ENCODE peak calls at places on chromosomes 12 and 14, in six cellular contexts. One of them, this sample, is unnamed.

GRCh38 chr12:117692512-117692911 is 276.3 kb downstream of the KSR2 start:
- DNase-seq in pancreas: no peak
- DNase-seq in type B pancreatic cell: no peak
- DNase-seq in astrocyte of the cerebellum: no peak
- DNase-seq in sigmoid colon: no peak
- DNase-seq in activated B cell treated with CpG ODN at 0.5 μM for 24 hours: no peak
- DNase-seq in this sample: no peak

GRCh38 chr14:95713596-95714371 is at the start of gene TCL1A:
- DNase-seq in sigmoid colon: no peak
- DNase-seq in pancreas: no peak
- DNase-seq in astrocyte of the cerebellum: no peak
- DNase-seq in type B pancreatic cell: no peak
- DNase-seq in activated B cell treated with CpG ODN at 0.5 μM for 24 hours: peak; percentile 66
- DNase-seq in this sample: no peak

GRCh38 chr12:117093918-117094630 is 5.1 kb downstream of the TESC start:
- DNase-seq in astrocyte of the cerebellum: no peak
- DNase-seq in sigmoid colon: peak; percentile 28
- DNase-seq in type B pancreatic cell: no peak
- DNase-seq in pancreas: no peak
- DNase-seq in activated B cell treated with CpG ODN at 0.5 μM for 24 hours: no peak
- DNase-seq in this sample: no peak

GRCh38 chr12:1515428-1515827 is 79.0 kb downstream of the FBXL14 start:
- DNase-seq in activated B cell treated with CpG ODN at 0.5 μM for 24 hours: no peak
- DNase-seq in sigmoid colon: no peak
- DNase-seq in astrocyte of the cerebellum: no peak
- DNase-seq in type B pancreatic cell: no peak
- DNase-seq in pancreas: no peak
- DNase-seq in this sample: no peak

GRCh38 chr12:71771069-71771468 is 16.4 kb downstream of the RAB21 start:
- DNase-seq in sigmoid colon: no peak
- DNase-seq in pancreas: no peak
- DNase-seq in astrocyte of the cerebellum: no peak
- DNase-seq in activated B cell treated with CpG ODN at 0.5 μM for 24 hours: no peak
- DNase-seq in type B pancreatic cell: no peak
- DNase-seq in this sample: no peak

GRCh38 chr12:12803186-12803585 is 10.0 kb upstream of the DDX47 start:
- DNase-seq in type B pancreatic cell: no peak
- DNase-seq in astrocyte of the cerebellum: peak; percentile 38
- DNase-seq in pancreas: peak; percentile 55
- DNase-seq in sigmoid colon: peak; percentile 77
- DNase-seq in activated B cell treated with CpG ODN at 0.5 μM for 24 hours: no peak
- DNase-seq in this sample: no peak

GRCh38 chr14:23094666-23095195 is at the start of gene ACIN1:
- DNase-seq in type B pancreatic cell: no peak
- DNase-seq in pancreas: no peak
- DNase-seq in activated B cell treated with CpG ODN at 0.5 μM for 24 hours: peak; percentile 97
- DNase-seq in astrocyte of the cerebellum: peak; percentile 73
- DNase-seq in sigmoid colon: peak; percentile 90
- DNase-seq in this sample: no peak

GRCh38 chr14:52370406-52370911 is 56.3 kb downstream of the PTGER2 start:
- DNase-seq in astrocyte of the cerebellum: no peak
- DNase-seq in sigmoid colon: no peak
- DNase-seq in activated B cell treated with CpG ODN at 0.5 μM for 24 hours: no peak
- DNase-seq in pancreas: no peak
- DNase-seq in type B pancreatic cell: no peak
- DNase-seq in this sample: no peak

GRCh38 chr12:32273712-32274111 is 125.6 kb upstream of the FGD4 start:
- DNase-seq in activated B cell treated with CpG ODN at 0.5 μM for 24 hours: peak; percentile 47
- DNase-seq in pancreas: no peak
- DNase-seq in sigmoid colon: no peak
- DNase-seq in astrocyte of the cerebellum: no peak
- DNase-seq in type B pancreatic cell: no peak
- DNase-seq in this sample: no peak

GRCh38 chr12:10726945-10727344 is 3.8 kb upstream of the YBX3 start:
- DNase-seq in activated B cell treated with CpG ODN at 0.5 μM for 24 hours: no peak
- DNase-seq in astrocyte of the cerebellum: no peak
- DNase-seq in pancreas: no peak
- DNase-seq in type B pancreatic cell: no peak
- DNase-seq in sigmoid colon: no peak
- DNase-seq in this sample: no peak

GRCh38 chr12:93157279-93157678 is 220.4 kb upstream of the NUDT4 start:
- DNase-seq in pancreas: no peak
- DNase-seq in activated B cell treated with CpG ODN at 0.5 μM for 24 hours: no peak
- DNase-seq in type B pancreatic cell: no peak
- DNase-seq in astrocyte of the cerebellum: no peak
- DNase-seq in sigmoid colon: no peak
- DNase-seq in this sample: no peak

GRCh38 chr14:28760431-28760996 is 6.1 kb upstream of the FOXG1 start:
- DNase-seq in activated B cell treated with CpG ODN at 0.5 μM for 24 hours: no peak
- DNase-seq in sigmoid colon: no peak
- DNase-seq in astrocyte of the cerebellum: no peak
- DNase-seq in pancreas: no peak
- DNase-seq in type B pancreatic cell: no peak
- DNase-seq in this sample: no peak

GRCh38 chr14:35543006-35543405 is 9.0 kb downstream of the INSM2 start:
- DNase-seq in activated B cell treated with CpG ODN at 0.5 μM for 24 hours: no peak
- DNase-seq in pancreas: no peak
- DNase-seq in astrocyte of the cerebellum: no peak
- DNase-seq in type B pancreatic cell: no peak
- DNase-seq in sigmoid colon: no peak
- DNase-seq in this sample: no peak

GRCh38 chr12:106840217-106840616 is 65.7 kb downstream of the RIC8B start:
- DNase-seq in activated B cell treated with CpG ODN at 0.5 μM for 24 hours: no peak
- DNase-seq in type B pancreatic cell: no peak
- DNase-seq in astrocyte of the cerebellum: peak; percentile 51
- DNase-seq in pancreas: peak; percentile 22
- DNase-seq in sigmoid colon: no peak
- DNase-seq in this sample: no peak

GRCh38 chr12:119302334-119303132 is 32.0 kb upstream of the CCDC60 start:
- DNase-seq in pancreas: no peak
- DNase-seq in astrocyte of the cerebellum: no peak
- DNase-seq in type B pancreatic cell: no peak
- DNase-seq in sigmoid colon: no peak
- DNase-seq in activated B cell treated with CpG ODN at 0.5 μM for 24 hours: no peak
- DNase-seq in this sample: no peak

GRCh38 chr14:39555749-39556148 is 123.5 kb upstream of the FBXO33 start:
- DNase-seq in pancreas: no peak
- DNase-seq in type B pancreatic cell: no peak
- DNase-seq in sigmoid colon: no peak
- DNase-seq in astrocyte of the cerebellum: no peak
- DNase-seq in activated B cell treated with CpG ODN at 0.5 μM for 24 hours: no peak
- DNase-seq in this sample: no peak

GRCh38 chr12:90058721-90059120 is 350.1 kb upstream of the ATP2B1 start:
- DNase-seq in sigmoid colon: no peak
- DNase-seq in pancreas: no peak
- DNase-seq in astrocyte of the cerebellum: peak; percentile 91
- DNase-seq in type B pancreatic cell: no peak
- DNase-seq in activated B cell treated with CpG ODN at 0.5 μM for 24 hours: no peak
- DNase-seq in this sample: no peak

GRCh38 chr14:59332727-59333126 is 132.5 kb downstream of the GPR135 start:
- DNase-seq in activated B cell treated with CpG ODN at 0.5 μM for 24 hours: no peak
- DNase-seq in astrocyte of the cerebellum: no peak
- DNase-seq in sigmoid colon: no peak
- DNase-seq in type B pancreatic cell: no peak
- DNase-seq in pancreas: no peak
- DNase-seq in this sample: no peak

GRCh38 chr12:124928095-124928911 is 13.9 kb upstream of the UBC start:
- DNase-seq in activated B cell treated with CpG ODN at 0.5 μM for 24 hours: no peak
- DNase-seq in astrocyte of the cerebellum: peak; percentile 51
- DNase-seq in type B pancreatic cell: no peak
- DNase-seq in pancreas: peak; percentile 63
- DNase-seq in sigmoid colon: peak; percentile 93
- DNase-seq in this sample: peak; percentile 89

GRCh38 chr12:54017027-54017788 is 8.4 kb downstream of the HOXC8 start:
- DNase-seq in pancreas: no peak
- DNase-seq in type B pancreatic cell: no peak
- DNase-seq in activated B cell treated with CpG ODN at 0.5 μM for 24 hours: no peak
- DNase-seq in sigmoid colon: no peak
- DNase-seq in astrocyte of the cerebellum: no peak
- DNase-seq in this sample: no peak
- TF ChIP-seq CTCF in pancreas: no peak
- TF ChIP-seq CTCF in type B pancreatic cell: no peak
- TF ChIP-seq CTCF in activated B cell treated with CpG ODN at 0.5 μM for 24 hours: no peak
- TF ChIP-seq CTCF in sigmoid colon: no peak
- TF ChIP-seq CTCF in astrocyte of the cerebellum: no peak
- TF ChIP-seq CTCF in this sample: no peak

GRCh38 chr14:72538387-72538786 is 355.5 kb downstream of the DPF3 start:
- DNase-seq in astrocyte of the cerebellum: no peak
- DNase-seq in pancreas: no peak
- DNase-seq in activated B cell treated with CpG ODN at 0.5 μM for 24 hours: no peak
- DNase-seq in sigmoid colon: no peak
- DNase-seq in type B pancreatic cell: no peak
- DNase-seq in this sample: no peak
- TF ChIP-seq CTCF in astrocyte of the cerebellum: no peak
- TF ChIP-seq CTCF in pancreas: no peak
- TF ChIP-seq CTCF in activated B cell treated with CpG ODN at 0.5 μM for 24 hours: no peak
- TF ChIP-seq CTCF in sigmoid colon: no peak
- TF ChIP-seq CTCF in type B pancreatic cell: no peak
- TF ChIP-seq CTCF in this sample: no peak

GRCh38 chr14:103549361-103550311 is 12.8 kb downstream of the BAG5 start:
- DNase-seq in pancreas: peak; percentile 37
- DNase-seq in type B pancreatic cell: no peak
- DNase-seq in astrocyte of the cerebellum: no peak
- DNase-seq in sigmoid colon: peak; percentile 89
- DNase-seq in activated B cell treated with CpG ODN at 0.5 μM for 24 hours: no peak
- DNase-seq in this sample: no peak
- TF ChIP-seq CTCF in pancreas: no peak
- TF ChIP-seq CTCF in type B pancreatic cell: no peak
- TF ChIP-seq CTCF in astrocyte of the cerebellum: no peak
- TF ChIP-seq CTCF in sigmoid colon: no peak
- TF ChIP-seq CTCF in activated B cell treated with CpG ODN at 0.5 μM for 24 hours: no peak
- TF ChIP-seq CTCF in this sample: no peak

GRCh38 chr14:78029471-78030372 is 140.5 kb upstream of the NRXN3 start:
- DNase-seq in pancreas: no peak
- DNase-seq in sigmoid colon: no peak
- DNase-seq in activated B cell treated with CpG ODN at 0.5 μM for 24 hours: no peak
- DNase-seq in type B pancreatic cell: no peak
- DNase-seq in astrocyte of the cerebellum: no peak
- DNase-seq in this sample: no peak
- TF ChIP-seq CTCF in pancreas: no peak
- TF ChIP-seq CTCF in sigmoid colon: no peak
- TF ChIP-seq CTCF in activated B cell treated with CpG ODN at 0.5 μM for 24 hours: no peak
- TF ChIP-seq CTCF in type B pancreatic cell: peak; percentile 39
- TF ChIP-seq CTCF in astrocyte of the cerebellum: peak; percentile 53
- TF ChIP-seq CTCF in this sample: no peak

DNA sequence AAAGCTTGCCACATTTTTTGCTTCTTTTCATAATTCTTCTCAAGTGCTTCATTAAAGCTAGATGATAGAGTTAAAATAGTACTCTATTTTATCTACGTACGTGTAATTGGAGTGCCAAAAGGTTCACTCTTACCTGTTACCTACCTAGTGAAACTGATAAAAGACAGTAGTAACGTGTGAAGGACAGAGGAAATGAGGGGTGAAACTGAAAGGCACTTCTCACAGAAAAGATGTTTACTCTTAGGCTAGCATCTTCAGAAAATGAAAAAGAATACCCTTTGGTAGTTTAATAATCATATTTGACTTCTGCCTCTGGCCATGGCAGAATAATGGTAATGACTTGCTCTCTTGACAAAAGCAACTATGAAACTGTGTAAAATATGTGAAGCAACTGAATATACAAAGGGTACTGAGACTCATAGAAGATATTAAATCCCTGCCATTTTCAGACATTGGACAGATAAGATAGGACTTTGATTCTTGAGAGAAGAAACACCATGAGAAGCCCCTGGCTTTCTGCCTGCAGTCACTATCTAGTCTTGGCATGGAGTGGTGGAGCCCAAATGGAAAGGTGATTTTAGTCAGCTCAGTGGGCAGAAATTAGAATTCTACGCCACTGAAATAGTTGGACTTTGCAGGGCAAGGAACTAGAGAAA is 6.3 kb upstream of the EVL start:
- DNase-seq in type B pancreatic cell: no peak
- DNase-seq in astrocyte of the cerebellum: no peak
- DNase-seq in sigmoid colon: no peak
- DNase-seq in activated B cell treated with CpG ODN at 0.5 μM for 24 hours: no peak
- DNase-seq in pancreas: no peak
- DNase-seq in this sample: no peak
- TF ChIP-seq CTCF in type B pancreatic cell: no peak
- TF ChIP-seq CTCF in astrocyte of the cerebellum: no peak
- TF ChIP-seq CTCF in sigmoid colon: no peak
- TF ChIP-seq CTCF in activated B cell treated with CpG ODN at 0.5 μM for 24 hours: no peak
- TF ChIP-seq CTCF in pancreas: no peak
- TF ChIP-seq CTCF in this sample: no peak

DNA sequence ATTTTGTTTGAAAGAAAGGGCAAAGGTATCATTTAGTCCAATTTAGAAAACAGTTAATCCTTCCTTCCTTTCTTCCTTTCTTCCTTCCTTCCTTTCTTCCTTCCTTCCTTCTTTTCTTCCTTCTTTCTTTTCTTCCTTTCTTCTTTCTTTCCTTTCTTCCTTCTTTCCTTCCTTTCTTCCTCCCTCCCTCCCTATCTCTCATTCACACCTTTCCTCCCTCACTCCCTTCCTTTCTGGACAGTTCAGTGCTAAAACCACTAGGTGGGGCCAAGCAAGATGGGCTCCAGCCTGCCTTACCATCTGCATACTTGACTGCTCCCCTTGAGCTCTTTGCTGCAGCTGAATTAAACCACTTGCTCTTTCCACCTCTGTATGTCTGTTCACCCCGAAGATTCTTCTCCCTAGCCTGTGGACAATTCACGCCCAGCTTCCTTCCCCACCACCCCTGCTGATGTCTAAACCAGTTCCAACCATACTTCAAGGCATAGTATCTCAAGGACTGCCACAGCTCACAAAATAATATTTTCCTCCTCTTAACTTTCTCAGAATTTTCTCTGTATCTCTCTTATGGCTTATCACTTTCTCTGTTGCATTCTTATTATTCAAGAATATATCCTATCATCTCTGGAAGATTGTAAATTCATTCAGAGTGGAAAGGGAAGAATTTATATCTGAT is 78.0 kb downstream of the DBX2 start:
- DNase-seq in activated B cell treated with CpG ODN at 0.5 μM for 24 hours: no peak
- DNase-seq in sigmoid colon: no peak
- DNase-seq in pancreas: no peak
- DNase-seq in astrocyte of the cerebellum: no peak
- DNase-seq in type B pancreatic cell: no peak
- DNase-seq in this sample: no peak
- TF ChIP-seq CTCF in activated B cell treated with CpG ODN at 0.5 μM for 24 hours: no peak
- TF ChIP-seq CTCF in sigmoid colon: no peak
- TF ChIP-seq CTCF in pancreas: no peak
- TF ChIP-seq CTCF in astrocyte of the cerebellum: peak; percentile 61
- TF ChIP-seq CTCF in type B pancreatic cell: peak; percentile 76
- TF ChIP-seq CTCF in this sample: no peak

GRCh38 chr14:84926656-84927055 is 603.3 kb upstream of the FLRT2 start:
- DNase-seq in activated B cell treated with CpG ODN at 0.5 μM for 24 hours: no peak
- DNase-seq in sigmoid colon: no peak
- DNase-seq in pancreas: no peak
- DNase-seq in astrocyte of the cerebellum: no peak
- DNase-seq in type B pancreatic cell: no peak
- DNase-seq in this sample: no peak
- TF ChIP-seq CTCF in activated B cell treated with CpG ODN at 0.5 μM for 24 hours: no peak
- TF ChIP-seq CTCF in sigmoid colon: no peak
- TF ChIP-seq CTCF in pancreas: no peak
- TF ChIP-seq CTCF in astrocyte of the cerebellum: no peak
- TF ChIP-seq CTCF in type B pancreatic cell: no peak
- TF ChIP-seq CTCF in this sample: no peak

GRCh38 chr12:7937867-7938506 is 2.0 kb upstream of the SLC2A3 start:
- DNase-seq in type B pancreatic cell: no peak
- DNase-seq in activated B cell treated with CpG ODN at 0.5 μM for 24 hours: no peak
- DNase-seq in astrocyte of the cerebellum: no peak
- DNase-seq in pancreas: no peak
- DNase-seq in sigmoid colon: no peak
- DNase-seq in this sample: no peak
- TF ChIP-seq CTCF in type B pancreatic cell: peak; percentile 67
- TF ChIP-seq CTCF in activated B cell treated with CpG ODN at 0.5 μM for 24 hours: no peak
- TF ChIP-seq CTCF in astrocyte of the cerebellum: peak; percentile 46
- TF ChIP-seq CTCF in pancreas: no peak
- TF ChIP-seq CTCF in sigmoid colon: no peak
- TF ChIP-seq CTCF in this sample: no peak

GRCh38 chr12:9634177-9634803 is 26.6 kb upstream of the KLRB1 start:
- DNase-seq in activated B cell treated with CpG ODN at 0.5 μM for 24 hours: no peak
- DNase-seq in astrocyte of the cerebellum: peak; percentile 38
- DNase-seq in pancreas: no peak
- DNase-seq in sigmoid colon: no peak
- DNase-seq in type B pancreatic cell: no peak
- DNase-seq in this sample: no peak
- TF ChIP-seq CTCF in activated B cell treated with CpG ODN at 0.5 μM for 24 hours: peak; percentile 57
- TF ChIP-seq CTCF in astrocyte of the cerebellum: peak; percentile 59
- TF ChIP-seq CTCF in pancreas: peak; percentile 57
- TF ChIP-seq CTCF in sigmoid colon: no peak
- TF ChIP-seq CTCF in type B pancreatic cell: peak; percentile 76
- TF ChIP-seq CTCF in this sample: no peak